ENCODE peak calls at places on chromosome 1, in nine cellular contexts. W is A549, E is mucosa of descending colon, V is lower lobe of right lung, U is colonic mucosa, M is hepatocyte, B is kidney, G is adrenal gland, Z is gastrocnemius medialis. K is an unnamed sample. For H3K4me1, the result is how much of the 10 kb centered on the place peaks cover.

GRCh38 chr1:29674625-29675326 is 438.5 kb downstream of the PTPRU start:
- DNase-seq in W (no peak), E (no peak), V (no peak), U (peak), M (no peak), B (no peak), G (no peak), Z (no peak), K (peak)

GRCh38 chr1:76959581-76959980 is 92.3 kb downstream of the ST6GALNAC5 start:
- DNase-seq in W (no peak), E (no peak), V (no peak), U (no peak), M (no peak), B (no peak), G (no peak), Z (no peak), K (no peak)

GRCh38 chr1:54046671-54047383 is 6.2 kb downstream of the TMEM59 start:
- DNase-seq in W (no peak), E (no peak), V (no peak), U (no peak), M (no peak), B (no peak), G (no peak), Z (no peak), K (no peak)

GRCh38 chr1:206472454-206472853 is 2.2 kb downstream of the IKBKE start:
- DNase-seq in W (no peak), E (peak), V (peak), U (no peak), M (peak), B (peak), G (no peak), Z (no peak), K (no peak)

GRCh38 chr1:226549937-226550670 is 1.5 kb downstream of the STUM start:
- DNase-seq in W (peak), E (peak), V (no peak), U (peak), M (peak), B (peak), G (peak), Z (peak), K (no peak)

GRCh38 chr1:232422098-232422497 is 207.8 kb downstream of the SIPA1L2 start:
- DNase-seq in W (no peak), E (no peak), V (no peak), U (no peak), M (no peak), B (no peak), G (no peak), Z (no peak), K (no peak)

GRCh38 chr1:116164056-116164889 is 53.1 kb downstream of the MAB21L3 start:
- DNase-seq in W (no peak), E (peak), V (no peak), U (peak), M (no peak), B (no peak), G (no peak), Z (peak), K (no peak)

GRCh38 chr1:157134442-157134841 is 3.8 kb downstream of the ETV3 start:
- DNase-seq in W (no peak), E (no peak), V (no peak), U (no peak), M (no peak), B (no peak), G (no peak), Z (no peak), K (no peak)

GRCh38 chr1:52920791-52921291 is 699 bp downstream of the ECHDC2 start:
- DNase-seq in W (no peak), E (peak), V (peak), U (peak), M (peak), B (peak), G (peak), Z (peak), K (peak)

GRCh38 chr1:58986996-58987767 is 203.3 kb upstream of the JUN start:
- DNase-seq in W (no peak), E (no peak), V (no peak), U (no peak), M (no peak), B (no peak), G (no peak), Z (no peak), K (no peak)

GRCh38 chr1:20705356-20705755 is 12.5 kb downstream of the KIF17 start:
- DNase-seq in W (no peak), E (no peak), V (no peak), U (no peak), M (no peak), B (no peak), G (no peak), Z (no peak), K (no peak)

GRCh38 chr1:114397601-114398000 is 113.4 kb downstream of the TRIM33 start:
- DNase-seq in W (no peak), E (no peak), V (no peak), U (no peak), M (no peak), B (no peak), G (no peak), Z (no peak), K (no peak)

GRCh38 chr1:9066945-9067807 is 2.3 kb downstream of the SLC2A5 start:
- DNase-seq in W (no peak), E (no peak), V (peak), U (no peak), M (no peak), B (no peak), G (peak), Z (peak), K (peak)

GRCh38 chr1:157363660-157364140 is 188.6 kb downstream of the FCRL5 start:
- DNase-seq in W (peak), E (peak), V (no peak), U (peak), M (peak), B (no peak), G (peak), Z (no peak), K (no peak)

GRCh38 chr1:153586347-153586746 is 20.7 kb upstream of the S100A2 start:
- DNase-seq in W (no peak), E (no peak), V (no peak), U (no peak), M (no peak), B (no peak), G (no peak), Z (no peak), K (no peak)

GRCh38 chr1:225617956-225618355 is 35.0 kb downstream of the ENAH start:
- DNase-seq in W (no peak), E (no peak), V (no peak), U (no peak), M (no peak), B (no peak), G (no peak), Z (no peak), K (no peak)

GRCh38 chr1:204323887-204324286 is 35.8 kb downstream of the PLEKHA6 start:
- DNase-seq in W (peak), E (no peak), V (no peak), U (no peak), M (peak), B (no peak), G (no peak), Z (no peak), K (peak)

GRCh38 chr1:82091729-82092128 is 291.0 kb downstream of the ADGRL2 start:
- DNase-seq in W (no peak), E (no peak), V (no peak), U (no peak), M (no peak), B (no peak), G (no peak), Z (no peak), K (no peak)

GRCh38 chr1:27382950-27383627 is at the start of gene CD164L2:
- DNase-seq in W (no peak), E (peak), V (peak), U (peak), M (peak), B (peak), G (no peak), Z (no peak), K (no peak)

GRCh38 chr1:162302246-162302645 is 74.4 kb downstream of the SPATA46 start:
- DNase-seq in W (no peak), E (no peak), V (no peak), U (no peak), M (no peak), B (no peak), G (no peak), Z (no peak), K (no peak)

GRCh38 chr1:47765236-47765635 is 231.9 kb downstream of the TRABD2B start:
- DNase-seq in W (no peak), E (no peak), V (no peak), U (no peak), M (no peak), B (peak), G (no peak), Z (no peak), K (no peak)

GRCh38 chr1:65153635-65154034 is 5.6 kb downstream of the AK4 start:
- DNase-seq in W (no peak), E (no peak), V (no peak), U (no peak), M (no peak), B (no peak), G (no peak), Z (no peak), K (no peak)

GRCh38 chr1:36761073-36761472 is 273.2 kb downstream of the GRIK3 start:
- DNase-seq in W (no peak), E (no peak), V (no peak), U (no peak), M (no peak), B (no peak), G (no peak), Z (no peak), K (no peak)

GRCh38 chr1:186967659-186968394 is 139.1 kb downstream of the PLA2G4A start:
- DNase-seq in W (no peak), E (no peak), V (no peak), U (no peak), M (no peak), B (no peak), G (no peak), Z (no peak), K (no peak)

GRCh38 chr1:96565546-96565945 is 156.0 kb upstream of the PTBP2 start:
- DNase-seq in W (no peak), E (no peak), V (no peak), U (no peak), M (no peak), B (no peak), G (no peak), Z (no peak), K (no peak)

GRCh38 chr1:241225741-241226140 is 131.3 kb downstream of the RGS7 start:
- DNase-seq in W (no peak), E (peak), V (no peak), U (no peak), M (no peak), B (no peak), G (no peak), Z (no peak), K (no peak)

GRCh38 chr1:202162049-202162417 is 1.6 kb upstream of the PTPN7 start:
- DNase-seq in W (no peak), E (no peak), V (no peak), U (no peak), M (no peak), B (peak), G (no peak), Z (no peak), K (no peak)

GRCh38 chr1:39689214-39689613 is 2.0 kb downstream of the HPCAL4 start:
- DNase-seq in W (no peak), E (no peak), V (no peak), U (no peak), M (no peak), B (no peak), G (no peak), Z (no peak), K (no peak)

GRCh38 chr1:155970531-155971167 is 7.7 kb downstream of the ARHGEF2 start:
- DNase-seq in W (no peak), E (peak), V (peak), U (peak), M (no peak), B (peak), G (peak), Z (peak), K (peak)

GRCh38 chr1:79188371-79188770 is 181.8 kb upstream of the ADGRL4 start:
- DNase-seq in W (no peak), E (no peak), V (no peak), U (no peak), M (no peak), B (no peak), G (no peak), Z (no peak), K (no peak)

GRCh38 chr1:8443558-8444194 is 125.8 kb downstream of the SLC45A1 start:
- DNase-seq in W (no peak), E (no peak), V (no peak), U (no peak), M (no peak), B (no peak), G (no peak), Z (no peak), K (no peak)

GRCh38 chr1:24960071-24960801 is 30.2 kb upstream of the RUNX3 start:
- DNase-seq in W (no peak), E (no peak), V (no peak), U (no peak), M (no peak), B (peak), G (no peak), Z (no peak), K (no peak)

GRCh38 chr1:24963943-24964677 is 34.0 kb upstream of the RUNX3 start:
- DNase-seq in W (no peak), E (no peak), V (no peak), U (no peak), M (no peak), B (peak), G (no peak), Z (no peak), K (no peak)

GRCh38 chr1:24961334-24961733 is 31.3 kb upstream of the RUNX3 start:
- DNase-seq in W (no peak), E (no peak), V (no peak), U (no peak), M (no peak), B (peak), G (no peak), Z (no peak), K (no peak)

GRCh38 chr1:24963099-24963872 is 33.2 kb upstream of the RUNX3 start:
- DNase-seq in W (no peak), E (peak), V (no peak), U (no peak), M (no peak), B (peak), G (no peak), Z (no peak), K (no peak)

DNA sequence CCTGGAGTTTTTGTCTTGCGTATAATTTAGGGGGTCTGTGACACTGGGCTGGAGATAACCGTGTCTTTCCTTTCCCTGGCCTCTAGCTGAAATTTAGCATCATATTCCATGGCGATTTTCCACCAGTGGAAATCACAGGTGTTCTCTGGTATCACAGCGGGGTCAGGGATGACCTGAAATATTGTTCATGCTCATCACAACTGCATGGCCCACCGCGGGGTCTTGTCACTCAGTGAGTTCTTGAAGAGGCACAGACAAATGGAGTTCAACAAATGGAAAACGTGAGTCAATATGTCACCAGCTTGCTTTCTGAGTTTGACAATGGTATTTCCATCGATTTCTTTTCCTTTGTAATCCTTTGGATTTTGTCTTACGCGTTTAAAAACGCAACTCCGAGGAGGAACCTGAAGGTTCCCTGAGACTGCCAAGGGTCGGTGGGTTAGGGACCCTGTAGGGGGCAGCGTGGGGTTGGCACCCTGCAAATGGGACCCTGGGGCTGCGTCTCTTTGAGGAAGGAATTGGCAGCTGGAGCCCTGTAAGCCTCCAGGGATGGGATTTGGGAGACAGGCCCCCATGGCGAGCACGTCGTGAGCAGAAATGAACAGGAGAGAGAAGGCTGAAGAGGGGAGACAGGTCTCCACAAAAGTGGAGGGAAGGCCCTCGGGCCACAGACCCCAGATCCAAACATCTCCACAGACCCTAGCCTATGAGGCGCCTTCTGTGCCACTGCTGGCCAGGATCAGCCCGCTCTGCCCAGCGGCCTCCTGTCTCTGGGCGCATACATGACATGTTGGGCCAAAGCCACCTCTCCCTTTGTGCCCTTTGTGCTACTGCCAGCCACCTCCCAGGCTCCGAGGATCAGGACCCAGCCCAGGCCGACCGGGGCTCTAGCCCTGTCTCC is 32.1 kb upstream of the RUNX3 start:
- DNase-seq in W (no peak), E (no peak), V (no peak), U (no peak), M (no peak), B (peak), G (no peak), Z (no peak), K (no peak)
- H3K4me1 ChIP-seq in W (under half), E (under half), V (under half), U (under half), M (under half), B (under half), G (under half), Z (under half), K (under half)

GRCh38 chr1:100627936-100628335 is 90.0 kb downstream of the GPR88 start:
- DNase-seq in W (no peak), E (no peak), V (no peak), U (no peak), M (no peak), B (no peak), G (no peak), Z (no peak), K (no peak)

GRCh38 chr1:100627018-100627716 is 89.2 kb downstream of the GPR88 start:
- DNase-seq in W (no peak), E (no peak), V (no peak), U (no peak), M (no peak), B (no peak), G (no peak), Z (no peak), K (no peak)

GRCh38 chr1:100631015-100631521 is 88.5 kb upstream of the VCAM1 start:
- DNase-seq in W (no peak), E (no peak), V (no peak), U (no peak), M (no peak), B (no peak), G (no peak), Z (no peak), K (no peak)

GRCh38 chr1:100628631-100629081 is 90.7 kb downstream of the GPR88 start:
- DNase-seq in W (no peak), E (no peak), V (no peak), U (no peak), M (no peak), B (no peak), G (no peak), Z (no peak), K (no peak)

GRCh38 chr1:100629391-100629790 is 90.2 kb upstream of the VCAM1 start:
- DNase-seq in W (no peak), E (no peak), V (no peak), U (no peak), M (no peak), B (no peak), G (no peak), Z (no peak), K (no peak)
- H3K4me1 ChIP-seq in W (under half), E (under half), V (under half), U (under half), M (under half), B (under half), G (under half), Z (under half), K (under half)

GRCh38 chr1:228109073-228109961 is at the start of gene MRPL55:
- DNase-seq in W (peak), E (peak), V (peak), U (peak), M (peak), B (peak), G (peak), Z (peak), K (peak)

GRCh38 chr1:228108742-228109072 is 392 bp downstream of the MRPL55 start:
- DNase-seq in W (no peak), E (no peak), V (peak), U (no peak), M (no peak), B (no peak), G (no peak), Z (no peak), K (no peak)

GRCh38 chr1:228108055-228108690 is 926 bp downstream of the MRPL55 start:
- DNase-seq in W (no peak), E (no peak), V (peak), U (no peak), M (no peak), B (peak), G (no peak), Z (no peak), K (no peak)

GRCh38 chr1:228110536-228110935 is 1.4 kb upstream of the MRPL55 start:
- DNase-seq in W (no peak), E (no peak), V (no peak), U (no peak), M (no peak), B (no peak), G (no peak), Z (no peak), K (no peak)

DNA sequence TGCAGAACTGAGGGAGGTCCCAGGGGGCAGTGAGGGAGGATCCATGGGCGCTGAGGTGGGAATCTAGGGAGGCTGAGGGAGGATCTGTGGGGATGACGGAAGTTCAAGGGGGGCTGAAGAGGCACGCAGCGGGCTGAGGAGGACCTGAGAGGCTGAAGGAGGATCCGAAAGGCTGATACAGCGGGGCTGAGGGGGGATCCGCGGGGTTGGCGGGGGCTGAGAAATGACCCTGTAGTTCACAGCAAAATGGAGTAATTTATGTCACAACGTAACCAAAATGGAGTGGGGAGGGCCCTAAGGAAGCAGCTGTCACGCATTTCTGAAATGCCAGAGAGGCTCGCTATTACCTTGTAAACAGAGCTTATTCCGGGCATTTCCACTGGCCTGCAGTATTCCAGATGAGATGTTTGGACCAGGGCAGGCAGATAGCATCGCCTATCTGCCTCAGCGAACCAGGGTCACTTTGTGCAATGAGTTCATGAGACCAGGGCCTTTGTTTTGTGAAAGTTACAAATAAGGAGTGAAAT is 926 bp upstream of the MRPL55 start:
- DNase-seq in W (no peak), E (no peak), V (no peak), U (no peak), M (peak), B (no peak), G (peak), Z (no peak), K (no peak)
- H3K4me1 ChIP-seq in W (under half), E (under half), V (under half), U (under half), M (under half), B (under half), G (under half), Z (under half), K (under half)

GRCh38 chr1:66933887-66934700 is 9.3 kb downstream of the MIER1 start:
- DNase-seq in W (no peak), E (no peak), V (no peak), U (no peak), M (no peak), B (no peak), G (no peak), Z (no peak), K (no peak)

GRCh38 chr1:66937529-66938234 is 12.9 kb downstream of the MIER1 start:
- DNase-seq in W (no peak), E (no peak), V (no peak), U (no peak), M (no peak), B (no peak), G (no peak), Z (no peak), K (no peak)

GRCh38 chr1:66940968-66941367 is 16.2 kb downstream of the MIER1 start:
- DNase-seq in W (no peak), E (no peak), V (no peak), U (no peak), M (peak), B (no peak), G (no peak), Z (no peak), K (no peak)

GRCh38 chr1:66943361-66943969 is 18.7 kb downstream of the MIER1 start:
- DNase-seq in W (no peak), E (no peak), V (no peak), U (no peak), M (no peak), B (no peak), G (peak), Z (no peak), K (no peak)

GRCh38 chr1:66938618-66939017 is 13.8 kb downstream of the MIER1 start:
- DNase-seq in W (no peak), E (no peak), V (no peak), U (no peak), M (no peak), B (no peak), G (no peak), Z (no peak), K (no peak)
- H3K4me1 ChIP-seq in W (half or more), E (under half), V (half or more), U (under half), M (under half), B (under half), G (half or more), Z (under half), K (under half)

GRCh38 chr1:3543076-3544049 is 67.9 kb downstream of the MEGF6 start:
- DNase-seq in W (peak), E (no peak), V (no peak), U (peak), M (no peak), B (peak), G (peak), Z (no peak), K (peak)
- H3K4me1 ChIP-seq in W (under half), E (under half), V (half or more), U (under half), M (under half), B (under half), G (under half), Z (under half), K (half or more)

K was measured in right atrium auricular region.